ENCODE peak calls at places on chromosomes 13 and 19, in eight cellular contexts. U is SW 1271, B is head of caudate nucleus, W is WTC11, Y is neural crest cell, V is AG08395, O is NB4, N is spleen. S is an unnamed sample.
A peak's percentile ranks its signal among the peaks of the same experiment; 100 is the strongest.

GRCh38 chr13:25165664-25166063 is 6.4 kb downstream of the AMER2 start:
- DNase-seq in U (no peak), B (no peak), W (no peak), Y (no peak), V (no peak), O (no peak), N (no peak), S (no peak)

GRCh38 chr19:9836021-9836420 is 903 bp downstream of the PIN1 start:
- DNase-seq in U (no peak), B (no peak), W (no peak), Y (no peak), V (peak; percentile 48), O (peak; percentile 64), N (no peak), S (no peak)

GRCh38 chr19:5774921-5775320 is 9.6 kb downstream of the PRR22 start:
- DNase-seq in U (no peak), B (no peak), W (no peak), Y (no peak), V (peak; percentile 13), O (no peak), N (no peak), S (no peak)

GRCh38 chr13:21534760-21535159 is 69.2 kb downstream of the MICU2 start:
- DNase-seq in U (no peak), B (no peak), W (no peak), Y (no peak), V (no peak), O (no peak), N (no peak), S (no peak)

GRCh38 chr13:109331898-109332297 is 454.5 kb downstream of the IRS2 start:
- DNase-seq in U (no peak), B (no peak), W (no peak), Y (no peak), V (peak; percentile 34), O (no peak), N (no peak), S (no peak)

GRCh38 chr19:49488046-49488862 is 846 bp downstream of the RPL13A start:
- DNase-seq in U (no peak), B (no peak), W (no peak), Y (no peak), V (no peak), O (no peak), N (no peak), S (no peak)

GRCh38 chr13:85586422-85586831 is 212.8 kb downstream of the SLITRK6 start:
- DNase-seq in U (no peak), B (no peak), W (no peak), Y (no peak), V (no peak), O (no peak), N (no peak), S (no peak)

GRCh38 chr13:40589285-40590109 is 76.9 kb downstream of the FOXO1 start:
- DNase-seq in U (no peak), B (peak; percentile 46), W (no peak), Y (no peak), V (peak; percentile 55), O (peak; percentile 84), N (no peak), S (no peak)

GRCh38 chr19:46753420-46754155 is 7.3 kb upstream of the STRN4 start:
- DNase-seq in U (no peak), B (no peak), W (peak; percentile 77), Y (peak; percentile 54), V (peak; percentile 48), O (peak; percentile 91), N (peak; percentile 88), S (no peak)

GRCh38 chr13:30615851-30616311 is 1.8 kb upstream of the USPL1 start:
- DNase-seq in U (no peak), B (no peak), W (no peak), Y (no peak), V (peak; percentile 14), O (peak; percentile 61), N (no peak), S (no peak)

GRCh38 chr19:29531458-29532025 is 5.7 kb downstream of the VSTM2B start:
- DNase-seq in U (no peak), B (no peak), W (no peak), Y (no peak), V (no peak), O (no peak), N (peak; percentile 33), S (peak; percentile 40)

GRCh38 chr19:55206664-55207500 is 2.4 kb downstream of the PTPRH start:
- DNase-seq in U (peak; percentile 59), B (peak; percentile 82), W (peak; percentile 72), Y (peak; percentile 60), V (peak; percentile 98), O (peak; percentile 82), N (peak; percentile 89), S (peak; percentile 93)

GRCh38 chr19:18119243-18120105 is 21.9 kb downstream of the MAST3 start:
- DNase-seq in U (no peak), B (peak; percentile 83), W (no peak), Y (no peak), V (no peak), O (no peak), N (peak; percentile 88), S (no peak)

GRCh38 chr19:4284176-4284958 is 5.3 kb downstream of the SHD start:
- DNase-seq in U (peak; percentile 20), B (no peak), W (peak; percentile 91), Y (no peak), V (peak; percentile 40), O (peak; percentile 22), N (no peak), S (no peak)

GRCh38 chr13:44404261-44405139 is 30.9 kb downstream of the SERP2 start:
- DNase-seq in U (no peak), B (no peak), W (no peak), Y (peak; percentile 11), V (no peak), O (no peak), N (no peak), S (no peak)

GRCh38 chr19:4443966-4444764 is 13.4 kb downstream of the UBXN6 start:
- DNase-seq in U (no peak), B (no peak), W (no peak), Y (no peak), V (no peak), O (no peak), N (no peak), S (no peak)

GRCh38 chr13:62094937-62095336 is 679.3 kb upstream of the PCDH20 start:
- DNase-seq in U (no peak), B (no peak), W (no peak), Y (no peak), V (no peak), O (no peak), N (no peak), S (no peak)

GRCh38 chr13:35744566-35745203 is 268.2 kb upstream of the MAB21L1 start:
- DNase-seq in U (no peak), B (no peak), W (no peak), Y (no peak), V (no peak), O (no peak), N (no peak), S (no peak)

GRCh38 chr19:33063356-33064116 is 1.2 kb downstream of the RHPN2 start:
- DNase-seq in U (no peak), B (no peak), W (peak; percentile 24), Y (no peak), V (no peak), O (no peak), N (no peak), S (no peak)

GRCh38 chr13:38674208-38674607 is 12.7 kb upstream of the FREM2 start:
- DNase-seq in U (no peak), B (no peak), W (no peak), Y (no peak), V (no peak), O (no peak), N (no peak), S (no peak)

GRCh38 chr19:8617984-8618383 is 7.5 kb upstream of the ADAMTS10 start:
- DNase-seq in U (no peak), B (no peak), W (no peak), Y (no peak), V (no peak), O (no peak), N (no peak), S (no peak)

GRCh38 chr13:27425918-27426630 is 1.7 kb downstream of the GTF3A start:
- DNase-seq in U (peak; percentile 49), B (peak; percentile 42), W (peak; percentile 29), Y (no peak), V (peak; percentile 76), O (peak; percentile 97), N (peak; percentile 92), S (peak; percentile 93)

GRCh38 chr19:38384209-38385027 is 3.4 kb downstream of the GGN start:
- DNase-seq in U (no peak), B (no peak), W (peak; percentile 75), Y (no peak), V (no peak), O (no peak), N (no peak), S (no peak)

GRCh38 chr13:111967572-111968201 is 99.3 kb upstream of the SOX1 start:
- DNase-seq in U (no peak), B (peak; percentile 72), W (no peak), Y (no peak), V (no peak), O (no peak), N (no peak), S (no peak)